ENCODE peak calls at places on chromosomes 4 and X, in ten cellular contexts. L is mucosa of descending colon, O is GM12865, V is neural progenitor cell, F is ascending aorta, P is bronchial epithelial cell, X is keratinocyte, I is AG04450, W is spleen, S is epithelial cell of esophagus. Z is an unnamed sample.

GRCh38 chrX:16589211-16589610 is 60.7 kb upstream of the S100G start:
- DNase-seq in F (no peak), S (peak; percentile 76), W (no peak), P (peak; percentile 75), X (peak; percentile 53), O (no peak), V (no peak), I (no peak), L (no peak), Z (no peak)

GRCh38 chrX:64218023-64218422 is 12.4 kb downstream of the ASB12 start:
- DNase-seq in V (no peak), O (no peak), F (no peak), L (no peak), S (no peak), I (no peak), W (no peak), P (no peak), X (no peak), Z (no peak)

GRCh38 chr4:26032142-26032541 is 118.1 kb downstream of the SMIM20 start:
- DNase-seq in O (no peak), W (no peak), X (no peak), L (no peak), F (no peak), I (peak; percentile 39), P (peak; percentile 61), V (no peak), S (peak; percentile 44), Z (no peak)

GRCh38 chr4:135277980-135278315 is 1076.4 kb upstream of the PABPC4L start:
- DNase-seq in L (no peak), V (peak; percentile 55), F (no peak), W (no peak), I (no peak), X (no peak), O (no peak), S (no peak), P (no peak), Z (no peak)

GRCh38 chr4:75289843-75290616 is 224.2 kb downstream of the RCHY1 start:
- DNase-seq in X (no peak), L (peak; percentile 35), O (peak; percentile 67), S (peak; percentile 89), I (no peak), P (peak; percentile 90), V (peak; percentile 59), W (no peak), F (no peak), Z (no peak)

GRCh38 chr4:103011378-103012025 is 8.0 kb downstream of the SLC9B1 start:
- DNase-seq in S (peak; percentile 80), W (no peak), I (no peak), L (peak; percentile 69), F (no peak), V (no peak), P (peak; percentile 82), O (no peak), X (peak; percentile 74), Z (no peak)

GRCh38 chr4:147347217-147347616 is 133.7 kb upstream of the EDNRA start:
- DNase-seq in O (no peak), L (no peak), F (no peak), X (no peak), S (no peak), W (no peak), I (no peak), V (no peak), P (no peak), Z (no peak)

GRCh38 chr4:125421547-125421946 is 106.8 kb downstream of the FAT4 start:
- DNase-seq in L (no peak), V (no peak), W (no peak), I (no peak), F (no peak), O (no peak), P (no peak), X (no peak), S (no peak), Z (no peak)

GRCh38 chr4:1004557-1005485 is 6.6 kb upstream of the FGFRL1 start:
- DNase-seq in W (no peak), F (no peak), O (no peak), X (no peak), I (no peak), P (no peak), S (no peak), L (no peak), V (no peak), Z (no peak)

DNA sequence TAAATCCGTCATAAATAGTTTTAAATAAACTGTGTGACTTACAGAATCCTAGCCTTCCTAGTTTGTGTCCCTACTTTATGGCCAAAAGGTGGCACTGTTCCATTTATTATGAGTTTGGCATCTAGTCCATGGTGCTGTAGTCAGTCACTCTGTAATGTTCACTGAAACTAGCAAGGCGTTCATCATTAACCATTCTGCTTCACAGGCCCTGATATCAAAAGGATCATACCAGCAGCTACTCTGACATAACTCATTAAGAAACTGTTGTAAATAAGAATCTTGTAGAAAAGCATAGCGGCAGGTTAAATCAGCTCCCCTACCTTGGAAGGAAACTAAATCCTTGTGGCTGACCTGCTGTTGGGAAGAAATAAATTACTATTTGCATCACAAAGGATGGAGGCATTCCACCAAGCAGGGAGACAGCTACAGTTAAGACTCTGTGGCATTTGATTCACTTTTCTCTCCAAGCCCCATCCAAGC is 919.6 kb upstream of the DIAPH2 start:
- DNase-seq in I (no peak), V (peak; percentile 76), X (no peak), W (no peak), O (peak; percentile 14), L (no peak), S (peak; percentile 49), P (peak; percentile 47), F (no peak), Z (no peak)
- TF ChIP-seq CTCF in I (peak; percentile 52), V (peak; percentile 81), X (peak; percentile 54), W (peak; percentile 9), O (peak; percentile 22), L (no peak), S (peak; percentile 50), P (peak; percentile 38), F (peak; percentile 50), Z (peak; percentile 50)

DNA sequence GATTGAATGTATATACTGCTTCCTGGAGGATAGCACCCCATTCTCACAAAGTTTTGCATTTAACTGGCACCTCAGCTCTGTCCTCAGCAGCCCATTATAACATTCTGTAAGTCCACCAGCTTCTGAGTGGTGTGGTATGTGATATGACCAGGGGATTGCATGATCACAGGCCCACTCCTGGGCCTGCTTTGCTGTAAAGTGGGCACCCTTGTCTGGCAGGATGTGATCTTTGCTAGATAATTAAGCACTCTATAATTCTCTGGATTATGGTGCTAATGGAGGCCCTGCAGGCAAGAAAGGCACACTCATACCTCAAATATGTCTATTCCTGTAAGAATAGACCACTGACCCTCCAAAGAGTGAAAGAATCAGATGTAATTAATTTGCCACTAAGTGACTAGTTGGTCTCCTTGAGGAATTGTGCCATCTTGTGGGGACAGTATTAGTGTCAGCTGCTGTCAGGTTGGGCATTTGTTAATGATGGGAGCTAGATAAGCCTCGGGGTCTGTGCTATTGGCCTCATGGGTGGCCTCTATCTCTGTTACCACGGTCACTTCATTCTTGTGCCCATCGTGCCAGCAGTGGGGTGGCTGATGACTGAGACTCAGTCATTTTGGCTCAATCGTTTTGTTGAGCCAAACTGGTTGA is 2.2 kb upstream of the CFI start:
- DNase-seq in W (no peak), I (no peak), V (peak; percentile 73), O (peak; percentile 66), F (no peak), L (no peak), P (peak; percentile 51), X (no peak), S (peak; percentile 62), Z (no peak)
- TF ChIP-seq CTCF in W (peak; percentile 6), I (no peak), V (peak; percentile 66), O (peak; percentile 51), F (peak; percentile 34), L (no peak), P (peak; percentile 51), X (peak; percentile 57), S (peak; percentile 60), Z (peak; percentile 43)

DNA sequence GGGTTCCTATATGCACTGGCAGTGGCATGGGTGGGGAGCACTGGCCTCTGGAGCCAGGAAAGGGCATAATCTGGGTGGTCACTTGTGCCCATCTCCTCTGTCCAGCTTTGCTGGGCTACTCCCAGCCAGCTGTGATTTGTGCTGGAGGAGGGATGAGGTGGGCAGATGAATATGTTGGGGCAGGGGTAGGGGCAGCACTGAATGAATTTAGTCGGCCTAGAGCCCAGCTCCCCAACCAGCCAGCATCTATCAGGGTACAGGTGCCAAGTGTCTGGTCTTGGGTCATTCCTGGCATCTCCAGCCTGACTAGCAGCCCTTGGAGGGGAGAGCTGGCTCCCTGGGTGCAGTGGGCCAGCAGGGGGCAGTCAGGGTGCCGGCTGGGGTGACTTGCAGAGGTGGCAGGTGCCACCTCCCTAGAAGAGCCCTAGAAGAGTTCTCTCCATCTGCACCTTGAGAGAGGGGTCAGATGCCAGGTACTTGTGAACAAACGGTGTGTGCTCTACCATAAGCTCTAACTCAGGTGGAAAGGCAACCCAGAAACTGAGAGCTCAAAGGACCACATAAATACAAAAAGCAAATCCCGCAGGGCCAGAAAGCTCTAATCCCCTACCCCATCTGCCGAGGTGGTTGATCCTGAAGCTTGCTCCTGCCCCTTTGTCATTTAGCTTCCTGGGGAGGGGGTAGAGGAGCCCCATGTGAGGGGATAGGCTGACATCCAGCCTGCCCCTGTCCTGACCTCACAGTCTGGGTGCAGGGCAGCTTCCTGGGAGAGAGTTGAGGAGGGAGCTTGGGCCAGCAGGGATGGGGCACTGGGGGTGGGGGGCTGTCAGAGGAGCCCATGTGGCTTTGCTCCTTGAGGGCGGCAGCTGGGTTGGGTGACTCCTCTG is 2.2 kb downstream of the SORCS2 start:
- DNase-seq in I (no peak), P (no peak), X (no peak), L (peak; percentile 46), W (peak; percentile 51), V (peak; percentile 62), F (no peak), S (no peak), O (peak; percentile 21), Z (no peak)
- TF ChIP-seq CTCF in I (peak; percentile 60), P (peak; percentile 64), X (peak; percentile 41), L (no peak), W (no peak), V (peak; percentile 58), F (peak; percentile 29), S (no peak), O (peak; percentile 32), Z (peak; percentile 54)

GRCh38 chr4:133148690-133149363 is at the start of gene PCDH10:
- DNase-seq in S (peak; percentile 93), X (no peak), F (peak; percentile 77), P (peak; percentile 56), V (peak; percentile 96), O (no peak), L (peak; percentile 81), I (peak; percentile 87), W (peak; percentile 80), Z (peak; percentile 54)

GRCh38 chr4:133147365-133147821 is 1.7 kb upstream of the PCDH10 start:
- DNase-seq in L (no peak), W (no peak), O (no peak), V (peak; percentile 26), I (no peak), P (no peak), X (no peak), F (no peak), S (peak; percentile 10), Z (no peak)

GRCh38 chr4:133149364-133149695 is 236 bp downstream of the PCDH10 start:
- DNase-seq in O (no peak), W (no peak), V (no peak), L (no peak), I (no peak), X (no peak), P (no peak), F (no peak), S (no peak), Z (no peak)

GRCh38 chr4:133146574-133147198 is 2.4 kb upstream of the PCDH10 start:
- DNase-seq in W (peak; percentile 56), S (peak; percentile 54), V (peak; percentile 80), F (no peak), X (no peak), O (peak; percentile 22), P (peak; percentile 15), I (no peak), L (no peak), Z (no peak)

GRCh38 chr4:133147922-133148689 is 988 bp upstream of the PCDH10 start:
- DNase-seq in P (no peak), W (peak; percentile 69), V (peak; percentile 78), X (no peak), L (no peak), I (no peak), S (peak; percentile 50), F (no peak), O (no peak), Z (no peak)
- TF ChIP-seq CTCF in P (no peak), W (no peak), V (peak; percentile 39), X (no peak), L (no peak), I (peak; percentile 12), S (no peak), F (peak; percentile 20), O (no peak), Z (no peak)

Z was measured in AG09319.